ENCODE peak calls at places on chromosomes 2 and 18, in four cellular contexts. K is effector memory CD8-positive, alpha-beta T cell; I is ELR; J is NCI-H1105. B is an unnamed sample.

GRCh38 chr2:204389122-204389521 is 156.2 kb upstream of the PARD3B start:
- DNase-seq in K (no peak), I (no peak), J (no peak), B (no peak)

GRCh38 chr2:191878576-191879298 is 31.8 kb upstream of the CAVIN2 start:
- DNase-seq in K (no peak), I (peak), J (no peak), B (peak)

GRCh38 chr18:79769698-79770500 is 27.8 kb upstream of the KCNG2 start:
- DNase-seq in K (no peak), I (no peak), J (no peak), B (no peak)

GRCh38 chr2:216133392-216133791 is 24.2 kb downstream of the XRCC5 start:
- DNase-seq in K (no peak), I (no peak), J (no peak), B (no peak)

GRCh38 chr2:97646977-97647376 is 1.1 kb downstream of the COX5B start:
- DNase-seq in K (no peak), I (no peak), J (no peak), B (no peak)

GRCh38 chr2:152646775-152647174 is 70.5 kb downstream of the PRPF40A start:
- DNase-seq in K (no peak), I (peak), J (no peak), B (peak)

GRCh38 chr2:215862211-215862610 is 151.1 kb downstream of the MREG start:
- DNase-seq in K (no peak), I (no peak), J (no peak), B (no peak)

GRCh38 chr2:203804070-203804469 is 63.5 kb upstream of the CTLA4 start:
- DNase-seq in K (peak), I (peak), J (no peak), B (peak)

GRCh38 chr2:173990970-173991819 is 26.0 kb upstream of the SP3 start:
- DNase-seq in K (no peak), I (no peak), J (peak), B (peak)

GRCh38 chr2:115733190-115733775 is 1290.8 kb downstream of the DPP10 start:
- DNase-seq in K (no peak), I (no peak), J (no peak), B (no peak)

GRCh38 chr18:35376393-35376741 is 770 bp downstream of the ZNF396 start:
- DNase-seq in K (peak), I (no peak), J (peak), B (peak)

GRCh38 chr2:136116813-136117390 is 1.0 kb downstream of the CXCR4 start:
- DNase-seq in K (peak), I (no peak), J (peak), B (peak)

GRCh38 chr2:2796207-2796606 is 465.1 kb upstream of the MYT1L start:
- DNase-seq in K (no peak), I (no peak), J (no peak), B (no peak)

GRCh38 chr2:1972428-1972827 is 228.1 kb upstream of the PXDN start:
- DNase-seq in K (no peak), I (peak), J (peak), B (no peak)

GRCh38 chr2:157172239-157172638 is 85.3 kb upstream of the GALNT5 start:
- DNase-seq in K (no peak), I (peak), J (no peak), B (no peak)

B was measured in dermis blood vessel endothelial cell.